ENCODE peak calls at places on chromosome 16, in six cellular contexts. C, T, O, P, J and L are unnamed samples.
A peak's percentile ranks its signal among the peaks of the same experiment; 100 is the strongest.

GRCh38 chr16:57798953-57799618 is 3.2 kb downstream of the KIFC3 start:
- DNase-seq in J (no peak), C (no peak), T (no peak), O (no peak), P (no peak), L (no peak)

GRCh38 chr16:73432794-73433455 is 385.0 kb upstream of the ZFHX3 start:
- DNase-seq in J (no peak), O (no peak), P (no peak), T (no peak), C (no peak), L (no peak)

GRCh38 chr16:53949716-53950410 is 245.9 kb downstream of the FTO start:
- DNase-seq in O (no peak), J (no peak), P (no peak), C (no peak), T (no peak), L (no peak)

GRCh38 chr16:56910654-56911539 is 21.0 kb upstream of the HERPUD1 start:
- DNase-seq in P (no peak), J (peak; percentile 63), C (no peak), O (no peak), T (peak; percentile 20), L (peak; percentile 45)

GRCh38 chr16:1825864-1826690 is 548 bp downstream of the HAGH start:
- DNase-seq in J (peak; percentile 49), T (no peak), O (no peak), P (peak; percentile 73), C (no peak), L (peak; percentile 71)

GRCh38 chr16:74521691-74522090 is 85.2 kb downstream of the GLG1 start:
- DNase-seq in T (peak; percentile 58), J (no peak), O (no peak), C (no peak), P (no peak), L (no peak)

GRCh38 chr16:67349172-67349571 is 22.6 kb downstream of the LRRC36 start:
- DNase-seq in O (no peak), P (no peak), J (peak; percentile 67), T (no peak), C (no peak), L (no peak)

GRCh38 chr16:67084345-67085028 is 25.3 kb upstream of the PHAF1 start:
- DNase-seq in C (no peak), J (peak; percentile 27), O (no peak), T (no peak), P (no peak), L (no peak)

GRCh38 chr16:24396350-24397271 is 140.5 kb downstream of the CACNG3 start:
- DNase-seq in T (no peak), O (no peak), C (no peak), J (peak; percentile 67), P (no peak), L (no peak)

GRCh38 chr16:69906838-69907301 is 44.3 kb upstream of the CLEC18A start:
- DNase-seq in J (no peak), T (no peak), C (no peak), P (no peak), O (no peak), L (no peak)

GRCh38 chr16:29141586-29142324 is 156.9 kb downstream of the LAT start:
- DNase-seq in J (no peak), O (no peak), T (no peak), C (no peak), P (no peak), L (peak; percentile 34)

GRCh38 chr16:89721644-89722391 is 481 bp downstream of the ZNF276 start:
- DNase-seq in T (peak; percentile 48), O (peak; percentile 77), P (peak; percentile 93), J (peak; percentile 78), C (peak; percentile 70), L (peak; percentile 89)

GRCh38 chr16:69522041-69522578 is 43.7 kb upstream of the NFAT5 start:
- DNase-seq in J (no peak), O (no peak), C (no peak), T (no peak), P (no peak), L (no peak)

GRCh38 chr16:1773703-1774455 is 945 bp upstream of the MRPS34 start:
- DNase-seq in P (no peak), T (no peak), C (no peak), O (peak; percentile 68), J (peak; percentile 50), L (no peak)

GRCh38 chr16:30085247-30085646 is 6.5 kb downstream of the TBX6 start:
- DNase-seq in O (no peak), P (no peak), C (no peak), T (no peak), J (no peak), L (no peak)

GRCh38 chr16:84628226-84628731 is 10.4 kb upstream of the COTL1 start:
- DNase-seq in T (no peak), C (no peak), J (peak; percentile 55), O (no peak), P (no peak), L (no peak)

GRCh38 chr16:86789621-86790051 is 211.3 kb downstream of the FOXL1 start:
- DNase-seq in T (no peak), O (no peak), P (no peak), J (no peak), C (no peak), L (no peak)

GRCh38 chr16:27972500-27972899 is 91.0 kb downstream of the GSG1L start:
- DNase-seq in P (no peak), C (no peak), J (peak; percentile 66), T (no peak), O (no peak), L (no peak)

GRCh38 chr16:70694088-70694487 is 8.2 kb upstream of the MTSS2 start:
- DNase-seq in P (no peak), J (no peak), T (no peak), O (peak; percentile 82), C (no peak), L (no peak)

GRCh38 chr16:15644306-15644961 is 1.5 kb upstream of the MARF1 start:
- DNase-seq in O (no peak), T (no peak), J (peak; percentile 18), C (no peak), P (no peak), L (no peak)

GRCh38 chr16:74468807-74469511 is 47.7 kb upstream of the CLEC18B start:
- DNase-seq in P (no peak), C (no peak), J (no peak), T (no peak), O (no peak), L (no peak)

GRCh38 chr16:48911700-48912099 is 301.7 kb upstream of the N4BP1 start:
- DNase-seq in T (no peak), J (no peak), P (no peak), O (no peak), C (no peak), L (no peak)

GRCh38 chr16:66265556-66266133 is 100.8 kb upstream of the CDH5 start:
- DNase-seq in J (no peak), P (no peak), T (no peak), C (no peak), O (no peak), L (peak; percentile 62)

GRCh38 chr16:22189473-22190168 is 16.5 kb upstream of the EEF2K start:
- DNase-seq in C (peak; percentile 63), O (peak; percentile 87), T (no peak), P (peak; percentile 98), J (peak; percentile 79), L (peak; percentile 79)

GRCh38 chr16:29983420-29984136 is 9.9 kb downstream of the TAOK2 start:
- DNase-seq in C (no peak), J (no peak), T (no peak), O (no peak), P (no peak), L (peak; percentile 61)

GRCh38 chr16:81861915-81862314 is 82.8 kb downstream of the PLCG2 start:
- DNase-seq in T (no peak), C (no peak), O (no peak), J (no peak), P (no peak), L (no peak)
- H3K27ac ChIP-seq in T (no peak overlapping the region), C (peak overlapping the region; percentile 16), O (no peak overlapping the region), J (peak overlapping the region; percentile 89), P (no peak overlapping the region), L (no peak overlapping the region)

GRCh38 chr16:10767127-10767526 is 23.5 kb downstream of the NUBP1 start:
- DNase-seq in J (no peak), C (no peak), T (no peak), O (no peak), P (no peak), L (no peak)
- H3K27ac ChIP-seq in J (no peak overlapping the region), C (no peak overlapping the region), T (no peak overlapping the region), O (no peak overlapping the region), P (no peak overlapping the region), L (no peak overlapping the region)

GRCh38 chr16:11032922-11033291 is 88.5 kb downstream of the CLEC16A start:
- DNase-seq in J (no peak), O (peak; percentile 67), C (no peak), T (no peak), P (no peak), L (no peak)

GRCh38 chr16:11034005-11034404 is 89.6 kb downstream of the CLEC16A start:
- DNase-seq in J (no peak), C (no peak), O (no peak), P (no peak), T (no peak), L (no peak)

GRCh38 chr16:11035096-11035495 is 90.7 kb downstream of the CLEC16A start:
- DNase-seq in P (no peak), C (no peak), O (no peak), T (no peak), J (no peak), L (no peak)

GRCh38 chr16:11036040-11036439 is 91.7 kb downstream of the CLEC16A start:
- DNase-seq in T (no peak), C (no peak), O (no peak), P (no peak), J (no peak), L (no peak)

DNA sequence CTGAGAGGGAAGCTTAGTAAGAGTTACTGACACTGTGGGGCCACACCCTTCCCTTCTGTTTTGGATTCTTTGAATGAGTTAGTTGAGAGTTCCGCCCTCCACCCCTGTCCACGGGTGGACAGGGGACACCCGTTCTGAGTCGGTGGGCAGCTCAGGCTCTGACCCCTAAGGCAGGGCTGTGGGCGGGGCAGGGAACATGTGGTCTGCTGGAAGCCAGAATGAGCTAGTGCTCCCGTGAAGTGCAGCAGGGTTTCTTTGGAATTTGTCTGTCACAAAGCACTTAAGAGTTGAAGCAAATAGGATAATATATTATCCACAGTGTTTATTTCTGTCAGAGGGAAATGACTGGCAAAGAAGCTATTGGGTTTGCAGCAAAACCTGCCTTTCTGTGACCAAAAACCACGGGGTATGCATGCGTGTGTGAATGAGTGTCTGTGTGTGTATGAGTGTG is 90.1 kb downstream of the CLEC16A start:
- DNase-seq in J (no peak), P (no peak), C (no peak), O (peak; percentile 70), T (no peak), L (no peak)
- H3K27ac ChIP-seq in J (no peak overlapping the region), P (no peak overlapping the region), C (peak overlapping the region; percentile 38), O (no peak overlapping the region), T (no peak overlapping the region), L (no peak overlapping the region)

DNA sequence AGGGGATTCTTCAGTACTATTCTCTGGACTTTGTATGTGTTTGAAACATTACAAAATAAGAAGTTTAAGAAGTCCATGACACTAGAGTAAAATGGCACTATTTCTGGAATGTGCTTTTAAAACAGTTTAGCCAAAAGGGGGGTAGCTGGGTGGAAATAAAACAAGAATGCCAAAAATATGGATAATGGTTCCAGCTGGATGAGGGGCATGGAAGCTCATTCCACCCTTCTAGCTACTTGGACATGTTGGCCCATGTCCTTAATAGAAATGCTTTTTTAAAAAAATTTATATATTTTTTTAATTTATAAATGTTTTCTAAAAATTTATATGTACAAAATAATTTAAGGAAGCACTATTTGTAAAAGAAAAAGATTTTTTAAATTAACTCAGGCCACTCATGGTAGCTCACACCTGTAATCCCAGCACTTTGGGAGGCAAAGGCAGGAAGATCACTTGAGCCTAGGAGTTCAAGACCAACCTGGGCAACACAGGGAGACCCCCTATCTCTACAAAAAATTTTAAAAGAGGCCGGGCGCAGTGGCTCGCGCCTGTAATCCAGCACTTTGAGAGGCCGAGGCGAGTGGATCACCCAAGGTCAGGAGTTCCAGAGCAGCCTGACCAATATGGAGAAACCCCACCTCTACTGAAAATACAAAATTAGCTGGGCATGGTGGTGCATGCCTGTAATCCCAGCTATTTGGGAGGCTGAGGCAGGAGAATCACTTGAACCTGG is 12.8 kb downstream of the ZC3H7A start:
- DNase-seq in J (no peak), O (no peak), P (no peak), C (no peak), T (no peak), L (no peak)
- H3K27ac ChIP-seq in J (peak overlapping the region; percentile 85), O (peak overlapping the region; percentile 74), P (peak overlapping the region; percentile 82), C (peak overlapping the region; percentile 74), T (no peak overlapping the region), L (peak overlapping the region; percentile 69)